ENCODE peak calls at places on chromosomes 3 and 15, in four cellular contexts. One of them, this sample, is unnamed.

GRCh38 chr3:59289836-59290235 is 240.0 kb upstream of the CFAP20DC start:
- DNase-seq in mammary epithelial cell: no peak
- DNase-seq in psoas muscle: no peak
- DNase-seq in naive thymus-derived CD4-positive, alpha-beta T cell: no peak
- DNase-seq in this sample: no peak

GRCh38 chr3:71511037-71511436 is 72.5 kb downstream of the FOXP1 start:
- DNase-seq in mammary epithelial cell: peak; percentile 43
- DNase-seq in psoas muscle: no peak
- DNase-seq in naive thymus-derived CD4-positive, alpha-beta T cell: no peak
- DNase-seq in this sample: no peak

GRCh38 chr3:3038201-3038991 is 71.8 kb downstream of the IL5RA start:
- DNase-seq in mammary epithelial cell: no peak
- DNase-seq in psoas muscle: no peak
- DNase-seq in naive thymus-derived CD4-positive, alpha-beta T cell: no peak
- DNase-seq in this sample: no peak

GRCh38 chr3:22735373-22735772 is 467.8 kb upstream of the UBE2E2 start:
- DNase-seq in mammary epithelial cell: no peak
- DNase-seq in psoas muscle: no peak
- DNase-seq in naive thymus-derived CD4-positive, alpha-beta T cell: no peak
- DNase-seq in this sample: no peak

GRCh38 chr15:39596358-39597051 is 15.6 kb downstream of the THBS1 start:
- DNase-seq in mammary epithelial cell: peak; percentile 34
- DNase-seq in psoas muscle: no peak
- DNase-seq in naive thymus-derived CD4-positive, alpha-beta T cell: no peak
- DNase-seq in this sample: no peak

GRCh38 chr3:69541059-69541471 is 155.2 kb upstream of the FRMD4B start:
- DNase-seq in mammary epithelial cell: peak; percentile 94
- DNase-seq in psoas muscle: no peak
- DNase-seq in naive thymus-derived CD4-positive, alpha-beta T cell: no peak
- DNase-seq in this sample: peak; percentile 50

GRCh38 chr3:40417845-40418543 is 31.0 kb downstream of the ENTPD3 start:
- DNase-seq in mammary epithelial cell: peak; percentile 92
- DNase-seq in psoas muscle: no peak
- DNase-seq in naive thymus-derived CD4-positive, alpha-beta T cell: no peak
- DNase-seq in this sample: no peak

GRCh38 chr3:20104167-20104661 is 64.0 kb downstream of the KAT2B start:
- DNase-seq in mammary epithelial cell: no peak
- DNase-seq in psoas muscle: no peak
- DNase-seq in naive thymus-derived CD4-positive, alpha-beta T cell: no peak
- DNase-seq in this sample: no peak

GRCh38 chr15:101017041-101017754 is 98.0 kb downstream of the LRRK1 start:
- DNase-seq in mammary epithelial cell: no peak
- DNase-seq in psoas muscle: no peak
- DNase-seq in naive thymus-derived CD4-positive, alpha-beta T cell: no peak
- DNase-seq in this sample: no peak

GRCh38 chr3:157872902-157873301 is 233.3 kb downstream of the SHOX2 start:
- DNase-seq in mammary epithelial cell: no peak
- DNase-seq in psoas muscle: no peak
- DNase-seq in naive thymus-derived CD4-positive, alpha-beta T cell: no peak
- DNase-seq in this sample: no peak

GRCh38 chr3:149314807-149315578 is 18.4 kb downstream of the TM4SF18 start:
- DNase-seq in mammary epithelial cell: peak; percentile 82
- DNase-seq in psoas muscle: no peak
- DNase-seq in naive thymus-derived CD4-positive, alpha-beta T cell: no peak
- DNase-seq in this sample: no peak

GRCh38 chr3:194272861-194273266 is 78.3 kb downstream of the CPN2 start:
- DNase-seq in mammary epithelial cell: no peak
- DNase-seq in psoas muscle: no peak
- DNase-seq in naive thymus-derived CD4-positive, alpha-beta T cell: no peak
- DNase-seq in this sample: no peak

GRCh38 chr15:36905908-36906307 is 194.4 kb downstream of the MEIS2 start:
- DNase-seq in mammary epithelial cell: no peak
- DNase-seq in psoas muscle: no peak
- DNase-seq in naive thymus-derived CD4-positive, alpha-beta T cell: no peak
- DNase-seq in this sample: no peak

GRCh38 chr3:8954938-8955763 is 8.1 kb downstream of the RAD18 start:
- DNase-seq in mammary epithelial cell: peak; percentile 43
- DNase-seq in psoas muscle: no peak
- DNase-seq in naive thymus-derived CD4-positive, alpha-beta T cell: no peak
- DNase-seq in this sample: no peak

GRCh38 chr15:70318996-70319465 is 221.3 kb upstream of the TLE3 start:
- DNase-seq in mammary epithelial cell: peak; percentile 17
- DNase-seq in psoas muscle: peak; percentile 73
- DNase-seq in naive thymus-derived CD4-positive, alpha-beta T cell: no peak
- DNase-seq in this sample: peak; percentile 4

GRCh38 chr3:10867384-10867783 is 51.4 kb downstream of the SLC6A11 start:
- DNase-seq in mammary epithelial cell: peak; percentile 24
- DNase-seq in psoas muscle: no peak
- DNase-seq in naive thymus-derived CD4-positive, alpha-beta T cell: no peak
- DNase-seq in this sample: peak; percentile 44

GRCh38 chr3:52925405-52926313 is 28.3 kb upstream of the STIMATE start:
- DNase-seq in mammary epithelial cell: no peak
- DNase-seq in psoas muscle: no peak
- DNase-seq in naive thymus-derived CD4-positive, alpha-beta T cell: no peak
- DNase-seq in this sample: no peak

GRCh38 chr3:174028673-174029072 is 631.1 kb downstream of the NLGN1 start:
- DNase-seq in mammary epithelial cell: no peak
- DNase-seq in psoas muscle: no peak
- DNase-seq in naive thymus-derived CD4-positive, alpha-beta T cell: no peak
- DNase-seq in this sample: no peak

GRCh38 chr15:77187751-77188464 is 117.0 kb upstream of the TSPAN3 start:
- DNase-seq in mammary epithelial cell: peak; percentile 11
- DNase-seq in psoas muscle: no peak
- DNase-seq in naive thymus-derived CD4-positive, alpha-beta T cell: peak; percentile 19
- DNase-seq in this sample: no peak

GRCh38 chr3:33039628-33040027 is 57.3 kb downstream of the GLB1 start:
- DNase-seq in mammary epithelial cell: no peak
- DNase-seq in psoas muscle: no peak
- DNase-seq in naive thymus-derived CD4-positive, alpha-beta T cell: no peak
- DNase-seq in this sample: no peak

GRCh38 chr3:178823556-178824229 is 247.9 kb downstream of the ZMAT3 start:
- DNase-seq in mammary epithelial cell: no peak
- DNase-seq in psoas muscle: no peak
- DNase-seq in naive thymus-derived CD4-positive, alpha-beta T cell: no peak
- DNase-seq in this sample: peak; percentile 58

GRCh38 chr3:16205156-16205870 is 30.8 kb downstream of the GALNT15 start:
- DNase-seq in mammary epithelial cell: peak; percentile 97
- DNase-seq in psoas muscle: no peak
- DNase-seq in naive thymus-derived CD4-positive, alpha-beta T cell: no peak
- DNase-seq in this sample: no peak

GRCh38 chr3:18127864-18128185 is 297.3 kb downstream of the SATB1 start:
- DNase-seq in mammary epithelial cell: no peak
- DNase-seq in psoas muscle: no peak
- DNase-seq in naive thymus-derived CD4-positive, alpha-beta T cell: no peak
- DNase-seq in this sample: no peak

GRCh38 chr15:45642203-45642932 is 7.5 kb downstream of the SQOR start:
- DNase-seq in mammary epithelial cell: peak; percentile 55
- DNase-seq in psoas muscle: peak; percentile 57
- DNase-seq in naive thymus-derived CD4-positive, alpha-beta T cell: no peak
- DNase-seq in this sample: no peak

GRCh38 chr15:69451951-69452701 is 492 bp upstream of the RPLP1 start:
- DNase-seq in mammary epithelial cell: no peak
- DNase-seq in psoas muscle: peak; percentile 57
- DNase-seq in naive thymus-derived CD4-positive, alpha-beta T cell: peak; percentile 21
- DNase-seq in this sample: peak; percentile 62

GRCh38 chr3:14429237-14429636 is 26.8 kb downstream of the SLC6A6 start:
- DNase-seq in mammary epithelial cell: no peak
- DNase-seq in psoas muscle: no peak
- DNase-seq in naive thymus-derived CD4-positive, alpha-beta T cell: no peak
- DNase-seq in this sample: no peak

GRCh38 chr15:99084965-99085364 is 19.9 kb upstream of the SYNM start:
- DNase-seq in mammary epithelial cell: no peak
- DNase-seq in psoas muscle: no peak
- DNase-seq in naive thymus-derived CD4-positive, alpha-beta T cell: no peak
- DNase-seq in this sample: no peak

GRCh38 chr15:69548367-69548766 is 95.7 kb downstream of the RPLP1 start:
- DNase-seq in mammary epithelial cell: no peak
- DNase-seq in psoas muscle: no peak
- DNase-seq in naive thymus-derived CD4-positive, alpha-beta T cell: no peak
- DNase-seq in this sample: no peak

GRCh38 chr3:17639257-17639656 is 103.2 kb downstream of the TBC1D5 start:
- DNase-seq in mammary epithelial cell: peak; percentile 58
- DNase-seq in psoas muscle: no peak
- DNase-seq in naive thymus-derived CD4-positive, alpha-beta T cell: no peak
- DNase-seq in this sample: no peak

GRCh38 chr3:183698760-183699159 is 1.2 kb downstream of the YEATS2 start:
- DNase-seq in mammary epithelial cell: no peak
- DNase-seq in psoas muscle: no peak
- DNase-seq in naive thymus-derived CD4-positive, alpha-beta T cell: no peak
- DNase-seq in this sample: peak; percentile 38

GRCh38 chr15:40050788-40051615 is 12.0 kb upstream of the SRP14 start:
- DNase-seq in mammary epithelial cell: no peak
- DNase-seq in psoas muscle: no peak
- DNase-seq in naive thymus-derived CD4-positive, alpha-beta T cell: no peak
- DNase-seq in this sample: peak; percentile 15

GRCh38 chr15:69665641-69666091 is 213.0 kb downstream of the RPLP1 start:
- DNase-seq in mammary epithelial cell: no peak
- DNase-seq in psoas muscle: no peak
- DNase-seq in naive thymus-derived CD4-positive, alpha-beta T cell: no peak
- DNase-seq in this sample: no peak

GRCh38 chr3:49028298-49028672 is 913 bp downstream of the IMPDH2 start:
- DNase-seq in mammary epithelial cell: no peak
- DNase-seq in psoas muscle: no peak
- DNase-seq in naive thymus-derived CD4-positive, alpha-beta T cell: no peak
- DNase-seq in this sample: no peak

GRCh38 chr3:49027634-49028033 is 1.6 kb downstream of the IMPDH2 start:
- DNase-seq in mammary epithelial cell: no peak
- DNase-seq in psoas muscle: no peak
- DNase-seq in naive thymus-derived CD4-positive, alpha-beta T cell: no peak
- DNase-seq in this sample: no peak

GRCh38 chr3:49025005-49025792 is 3.3 kb downstream of the NDUFAF3 start:
- DNase-seq in mammary epithelial cell: no peak
- DNase-seq in psoas muscle: peak; percentile 50
- DNase-seq in naive thymus-derived CD4-positive, alpha-beta T cell: no peak
- DNase-seq in this sample: no peak

GRCh38 chr3:49025793-49026520 is 3.2 kb downstream of the IMPDH2 start:
- DNase-seq in mammary epithelial cell: no peak
- DNase-seq in psoas muscle: peak; percentile 48
- DNase-seq in naive thymus-derived CD4-positive, alpha-beta T cell: no peak
- DNase-seq in this sample: no peak

GRCh38 chr3:49026536-49026935 is 2.7 kb downstream of the IMPDH2 start:
- DNase-seq in mammary epithelial cell: no peak
- DNase-seq in psoas muscle: no peak
- DNase-seq in naive thymus-derived CD4-positive, alpha-beta T cell: no peak
- DNase-seq in this sample: no peak
- H3K36me3 ChIP-seq in mammary epithelial cell: peaks cover 30% of the 10 kb centered on the region
- H3K36me3 ChIP-seq in psoas muscle: peaks cover 71% of the 10 kb centered on the region
- H3K36me3 ChIP-seq in naive thymus-derived CD4-positive, alpha-beta T cell: peaks cover 11% of the 10 kb centered on the region
- H3K36me3 ChIP-seq in this sample: peaks cover 67% of the 10 kb centered on the region

GRCh38 chr3:4758957-4759656 is 220.1 kb upstream of the BHLHE40 start:
- DNase-seq in mammary epithelial cell: no peak
- DNase-seq in psoas muscle: no peak
- DNase-seq in naive thymus-derived CD4-positive, alpha-beta T cell: no peak
- DNase-seq in this sample: no peak
- H3K4me1 ChIP-seq in mammary epithelial cell: no peaks in the 10 kb centered on the region
- H3K4me1 ChIP-seq in psoas muscle: peaks cover 6% of the 10 kb centered on the region
- H3K4me1 ChIP-seq in naive thymus-derived CD4-positive, alpha-beta T cell: no peaks in the 10 kb centered on the region
- H3K4me1 ChIP-seq in this sample: no peaks in the 10 kb centered on the region

GRCh38 chr3:187122261-187122660 is 17.0 kb downstream of the RPL39L start:
- DNase-seq in mammary epithelial cell: no peak
- DNase-seq in psoas muscle: no peak
- DNase-seq in naive thymus-derived CD4-positive, alpha-beta T cell: no peak
- DNase-seq in this sample: no peak

GRCh38 chr3:187130346-187131066 is 8.8 kb downstream of the RPL39L start:
- DNase-seq in mammary epithelial cell: peak; percentile 72
- DNase-seq in psoas muscle: no peak
- DNase-seq in naive thymus-derived CD4-positive, alpha-beta T cell: peak; percentile 85
- DNase-seq in this sample: no peak

GRCh38 chr3:187120324-187120723 is 19.0 kb downstream of the RPL39L start:
- DNase-seq in mammary epithelial cell: no peak
- DNase-seq in psoas muscle: no peak
- DNase-seq in naive thymus-derived CD4-positive, alpha-beta T cell: no peak
- DNase-seq in this sample: no peak

DNA sequence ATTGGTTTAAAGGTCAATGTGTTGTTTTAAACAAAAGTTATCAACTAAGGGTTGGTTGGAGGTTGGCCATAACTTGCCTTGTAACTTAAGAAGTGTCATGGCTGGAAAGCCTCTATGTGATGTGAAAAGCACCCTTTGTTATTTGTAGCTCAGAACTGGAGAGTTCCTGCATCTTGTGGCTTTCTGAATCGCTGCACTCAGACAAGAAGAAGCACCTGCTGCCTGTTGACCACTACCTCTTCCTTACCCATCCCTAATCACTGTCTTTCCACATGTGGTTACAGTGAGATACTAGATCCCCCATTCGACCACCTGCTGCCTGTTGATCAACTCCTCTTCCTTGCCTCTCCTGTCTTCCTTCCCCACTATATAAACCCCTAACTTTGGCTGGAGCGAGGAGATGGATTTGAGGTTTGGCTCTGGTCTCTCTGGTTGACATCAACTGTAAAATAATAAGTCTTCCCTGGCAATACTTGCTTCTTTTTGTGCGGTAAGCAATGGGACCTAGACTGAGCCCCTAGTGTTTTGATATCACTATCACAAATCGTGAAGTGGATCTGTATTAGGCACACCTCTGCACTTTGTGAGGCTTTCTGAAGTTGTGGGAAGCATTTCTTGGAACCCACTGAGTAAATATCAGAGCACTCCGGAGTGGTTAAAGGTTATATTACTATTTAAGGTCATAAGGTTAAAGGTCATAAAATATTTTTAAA is 13.8 kb downstream of the RPL39L start:
- DNase-seq in mammary epithelial cell: no peak
- DNase-seq in psoas muscle: no peak
- DNase-seq in naive thymus-derived CD4-positive, alpha-beta T cell: no peak
- DNase-seq in this sample: no peak
- H3K4me3 ChIP-seq in mammary epithelial cell: no peak overlapping the region
- H3K4me3 ChIP-seq in psoas muscle: no peak overlapping the region
- H3K4me3 ChIP-seq in naive thymus-derived CD4-positive, alpha-beta T cell: no peak overlapping the region
- H3K4me3 ChIP-seq in this sample: no peak overlapping the region

DNA sequence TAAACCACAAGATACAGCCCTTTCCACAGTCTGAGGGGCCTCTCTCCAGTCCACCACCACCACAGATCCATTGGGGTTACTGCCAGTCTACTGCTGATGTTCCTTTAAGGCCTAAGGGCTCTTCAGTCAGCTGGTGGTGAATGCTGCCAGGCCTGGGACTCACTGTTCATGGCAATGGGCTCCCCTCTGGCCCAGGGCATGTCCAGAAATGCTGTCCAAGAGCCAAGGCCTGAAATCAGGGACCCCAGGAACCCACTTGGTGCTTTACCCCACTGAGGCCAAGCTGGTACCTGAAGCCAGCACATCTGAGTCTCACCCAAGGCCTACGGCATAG is 128.6 kb upstream of the CBLB start:
- DNase-seq in mammary epithelial cell: no peak
- DNase-seq in psoas muscle: no peak
- DNase-seq in naive thymus-derived CD4-positive, alpha-beta T cell: no peak
- DNase-seq in this sample: no peak
- H3K36me3 ChIP-seq in mammary epithelial cell: no peaks in the 10 kb centered on the region
- H3K36me3 ChIP-seq in psoas muscle: no peaks in the 10 kb centered on the region
- H3K36me3 ChIP-seq in naive thymus-derived CD4-positive, alpha-beta T cell: no peaks in the 10 kb centered on the region
- H3K36me3 ChIP-seq in this sample: no peaks in the 10 kb centered on the region

This sample was measured in HAP-1.